ENCODE peak calls at places on chromosome 6, in four cellular contexts. Z is hepatocyte, C is PC-9, W is endothelial cell of umbilical vein. B is an unnamed sample. For H3K4me1, the result is how much of the 10 kb centered on the place peaks cover.

GRCh38 chr6:166032366-166033171 is 135.1 kb downstream of the TBXT start:
- DNase-seq in Z (peak), C (no peak), W (no peak), B (no peak)

GRCh38 chr6:43817192-43817591 is 47.2 kb downstream of the VEGFA start:
- DNase-seq in W (no peak), C (peak), Z (peak), B (no peak)

GRCh38 chr6:10882654-10883053 is 813 bp upstream of the GCM2 start:
- DNase-seq in Z (peak), C (no peak), W (no peak), B (no peak)

GRCh38 chr6:144797881-144798589 is 512.9 kb downstream of the UTRN start:
- DNase-seq in W (peak), Z (no peak), C (peak), B (no peak)

GRCh38 chr6:170135821-170136471 is 154.9 kb downstream of the DLL1 start:
- DNase-seq in Z (no peak), C (no peak), W (no peak), B (no peak)

GRCh38 chr6:83055366-83055964 is 10.2 kb downstream of the UBE3D start:
- DNase-seq in Z (peak), C (peak), W (peak), B (no peak)

GRCh38 chr6:97842536-97842935 is 559.5 kb upstream of the MMS22L start:
- DNase-seq in Z (no peak), C (no peak), W (no peak), B (no peak)

GRCh38 chr6:37990762-37991525 is 171.4 kb downstream of the ZFAND3 start:
- DNase-seq in Z (peak), C (no peak), W (no peak), B (no peak)

GRCh38 chr6:33699739-33700138 is 11.8 kb downstream of the UQCC2 start:
- DNase-seq in Z (no peak), C (no peak), W (peak), B (no peak)

DNA sequence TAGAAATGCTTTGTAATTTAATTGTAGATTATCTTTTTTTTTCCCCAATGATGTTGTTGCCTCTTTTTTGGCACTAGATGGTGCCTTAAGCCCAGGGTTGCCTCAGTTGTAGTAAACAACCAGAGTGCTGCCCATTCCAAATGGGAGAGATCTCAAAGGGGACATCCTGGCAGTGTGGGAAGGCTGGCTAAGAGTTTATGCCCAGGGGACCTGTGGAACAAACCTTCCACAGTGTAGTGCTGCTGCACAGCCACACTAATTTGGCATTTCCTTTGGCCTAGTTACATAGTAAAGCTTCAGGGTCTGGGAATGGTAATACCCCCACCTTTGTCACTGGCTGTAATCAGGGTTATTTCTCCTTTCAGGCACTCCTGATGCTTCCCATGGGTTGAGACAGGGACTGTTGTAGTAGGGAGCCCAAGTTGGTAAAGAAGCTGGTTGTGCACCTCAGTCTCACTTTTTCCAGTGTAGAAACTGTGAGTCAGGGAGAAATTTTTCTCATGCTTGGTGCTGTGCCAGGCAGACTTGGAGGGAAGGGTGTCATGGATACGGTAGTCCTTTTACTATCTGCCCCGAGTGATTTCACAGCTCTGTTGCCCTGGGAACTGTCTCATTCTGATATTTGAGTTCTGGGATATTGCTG is 177.8 kb upstream of the ECI2 start:
- DNase-seq in C (peak), W (peak), Z (peak), B (no peak)
- H3K4me3 ChIP-seq in C (no peak), W (no peak), Z (no peak), B (no peak)

GRCh38 chr6:111843347-111844147 is 29.7 kb downstream of the FYN start:
- DNase-seq in W (no peak), C (no peak), Z (no peak), B (peak)

GRCh38 chr6:111842271-111842822 is 30.9 kb downstream of the FYN start:
- DNase-seq in C (no peak), W (no peak), Z (no peak), B (no peak)

GRCh38 chr6:111842891-111843290 is 30.4 kb downstream of the FYN start:
- DNase-seq in C (no peak), W (no peak), Z (peak), B (no peak)

GRCh38 chr6:111840821-111841220 is 32.4 kb downstream of the FYN start:
- DNase-seq in C (no peak), W (no peak), Z (no peak), B (no peak)

DNA sequence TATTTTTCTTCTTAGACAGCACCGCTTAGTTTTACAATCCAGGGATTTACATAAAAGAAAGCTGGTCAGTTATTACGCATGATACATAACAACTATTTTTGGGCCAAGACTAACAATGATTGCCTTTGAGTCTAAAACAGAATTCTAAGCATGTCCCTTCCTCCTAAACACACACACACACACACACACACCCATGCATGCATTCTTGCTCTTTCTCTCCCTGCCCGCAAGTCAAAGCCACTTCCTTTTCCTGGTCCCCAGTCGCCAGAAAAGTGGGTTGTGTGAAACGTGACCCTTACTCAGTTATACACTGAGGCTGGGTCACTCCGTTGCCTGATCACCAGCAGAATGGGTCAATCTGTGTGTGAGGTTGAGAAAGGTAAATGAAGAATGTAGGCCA is 31.4 kb downstream of the FYN start:
- DNase-seq in C (no peak), Z (no peak), W (peak), B (peak)
- H3K27ac ChIP-seq in C (no peak), Z (no peak), W (no peak), B (peak)

DNA sequence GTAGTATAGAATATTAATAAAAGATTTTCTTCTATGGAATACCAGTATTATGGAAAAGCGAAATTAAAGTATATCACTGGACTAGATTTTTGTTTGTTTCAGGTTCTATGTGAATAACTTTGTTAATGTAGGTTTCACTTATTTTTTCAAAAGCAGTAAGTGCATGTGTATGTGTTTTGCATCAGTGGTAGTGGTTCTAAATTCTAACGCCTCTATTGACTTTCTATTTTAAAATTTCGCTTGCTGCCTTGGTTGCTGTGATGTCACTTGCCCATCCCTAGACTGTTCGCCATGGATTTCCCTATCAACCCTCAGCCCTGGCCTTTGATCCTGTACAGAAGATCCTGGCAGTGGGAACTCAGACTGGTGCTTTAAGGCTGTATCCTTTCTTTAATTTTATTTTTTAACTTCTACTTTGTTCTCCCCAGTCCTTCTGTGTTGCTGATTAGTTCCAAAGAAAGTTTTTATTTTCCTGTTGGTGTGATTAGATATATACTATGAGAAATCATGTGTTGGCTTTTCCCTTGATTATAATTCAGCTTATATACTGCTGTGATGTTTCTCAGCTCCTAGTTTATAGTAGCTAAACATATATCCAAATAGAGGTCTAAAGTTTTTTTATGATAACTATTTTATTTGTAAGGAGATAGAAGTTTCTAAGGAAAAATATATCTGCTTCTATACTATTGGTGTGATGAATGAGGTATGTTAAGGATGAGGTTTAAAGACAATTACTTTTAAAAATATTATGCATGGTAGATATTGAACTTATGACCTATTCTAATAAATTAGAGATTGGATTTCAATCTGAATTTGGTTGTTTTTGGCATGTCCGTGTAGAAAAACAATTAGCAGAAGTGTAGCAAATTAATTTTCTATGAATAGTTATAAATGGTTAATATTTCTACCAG is 1.7 kb downstream of the STXBP5 start:
- DNase-seq in Z (no peak), C (no peak), W (no peak), B (no peak)
- H3K4me1 ChIP-seq in Z (under half), C (under half), W (under half), B (under half)

GRCh38 chr6:117547688-117548621 is 54.4 kb downstream of the GOPC start:
- DNase-seq in W (peak), C (no peak), Z (no peak), B (peak)

GRCh38 chr6:117550078-117550600 is 52.2 kb downstream of the GOPC start:
- DNase-seq in C (no peak), W (no peak), Z (no peak), B (no peak)

GRCh38 chr6:117550618-117551242 is 51.6 kb downstream of the GOPC start:
- DNase-seq in Z (no peak), W (no peak), C (no peak), B (no peak)

GRCh38 chr6:117549606-117550005 is 52.7 kb downstream of the GOPC start:
- DNase-seq in Z (no peak), W (no peak), C (no peak), B (no peak)

DNA sequence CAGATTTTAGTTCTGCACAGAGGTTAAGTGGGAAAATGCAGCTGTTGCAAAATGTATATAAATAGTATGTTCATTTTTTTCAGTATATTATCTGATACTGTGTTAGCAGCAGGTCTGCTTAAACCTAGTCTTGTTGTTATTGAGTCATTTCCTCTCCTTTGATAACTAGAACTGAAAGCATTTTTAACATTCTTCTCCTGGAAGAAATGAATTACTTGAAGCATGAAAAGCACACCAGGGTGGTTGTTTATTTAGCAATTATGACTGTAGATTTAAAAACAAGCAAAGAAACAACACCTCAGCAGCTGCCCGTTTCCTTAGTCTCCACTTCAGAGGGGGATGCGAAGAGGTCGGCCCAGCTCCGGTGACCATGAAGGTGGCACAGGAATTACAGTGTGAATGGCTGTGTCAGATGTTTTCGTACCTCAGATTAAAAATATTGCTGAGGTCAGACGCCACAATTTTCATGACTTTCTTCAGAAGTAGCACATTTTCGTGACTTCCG is 53.5 kb downstream of the GOPC start:
- DNase-seq in W (peak), Z (no peak), C (peak), B (peak)
- H3K4me3 ChIP-seq in W (no peak), Z (no peak), C (peak), B (peak)

B was measured in naive thymus-derived CD4-positive, alpha-beta T cell.